ENCODE peak calls at places on chromosome 3, in five cellular contexts. T is hepatocyte, J is SK-N-SH, K is nucleus accumbens, V is EL. M is an unnamed sample.

GRCh38 chr3:156554515-156554841 is 439 bp downstream of the SSR3 start:
- DNase-seq in T (no peak), V (no peak), K (no peak), J (no peak), M (no peak)

GRCh38 chr3:141795311-141795710 is 32.1 kb downstream of the GRK7 start:
- DNase-seq in J (no peak), T (no peak), V (no peak), K (no peak), M (no peak)

GRCh38 chr3:8505621-8506020 is 4.0 kb downstream of the LMCD1 start:
- DNase-seq in V (no peak), T (no peak), J (no peak), K (no peak), M (no peak)

GRCh38 chr3:181176610-181177009 is 187.1 kb upstream of the DNAJC19 start:
- DNase-seq in J (peak; percentile 55), K (no peak), T (peak; percentile 77), V (peak; percentile 14), M (peak; percentile 48)

GRCh38 chr3:183098538-183099025 is 714 bp downstream of the MCCC1 start:
- DNase-seq in K (no peak), V (no peak), J (no peak), T (peak; percentile 22), M (no peak)

GRCh38 chr3:127147291-127147905 is 45.5 kb upstream of the PRR23E start:
- DNase-seq in V (no peak), J (no peak), K (no peak), T (no peak), M (no peak)

GRCh38 chr3:170494766-170495165 is 76.1 kb downstream of the CLDN11 start:
- DNase-seq in J (no peak), V (no peak), T (no peak), K (no peak), M (no peak)

GRCh38 chr3:189652042-189652441 is 20.9 kb downstream of the TP63 start:
- DNase-seq in K (no peak), T (peak; percentile 21), J (peak; percentile 0), V (peak; percentile 9), M (no peak)

GRCh38 chr3:87798567-87798947 is 260.2 kb downstream of the CGGBP1 start:
- DNase-seq in T (no peak), K (no peak), V (no peak), J (no peak), M (no peak)

GRCh38 chr3:57967590-57967989 is 40.6 kb upstream of the FLNB start:
- DNase-seq in V (no peak), J (no peak), K (no peak), T (no peak), M (no peak)

GRCh38 chr3:103899328-103899727 is 1464.5 kb downstream of the ZPLD1 start:
- DNase-seq in K (no peak), J (no peak), T (no peak), V (no peak), M (no peak)

GRCh38 chr3:9704343-9705322 is 1.0 kb downstream of the CPNE9 start:
- DNase-seq in T (peak; percentile 65), V (peak; percentile 32), K (no peak), J (peak; percentile 95), M (peak; percentile 23)

GRCh38 chr3:12149029-12149428 is 9.7 kb downstream of the TIMP4 start:
- DNase-seq in V (no peak), J (peak; percentile 57), T (no peak), K (no peak), M (no peak)

GRCh38 chr3:33218446-33219174 is at the start of gene SUSD5:
- DNase-seq in J (peak; percentile 75), V (peak; percentile 68), T (peak; percentile 38), K (no peak), M (peak; percentile 86)

GRCh38 chr3:149384911-149385321 is 7.5 kb upstream of the TM4SF1 start:
- DNase-seq in T (no peak), V (peak; percentile 68), J (no peak), K (no peak), M (no peak)